ENCODE peak calls at places on chromosome 3, in four cellular contexts. X, O, B and J are unnamed samples.

GRCh38 chr3:154792828-154793227 is 287.3 kb upstream of the MME start:
- DNase-seq in X (no peak), O (no peak), B (no peak), J (no peak)

GRCh38 chr3:20123121-20123652 is 62.8 kb downstream of the SGO1 start:
- DNase-seq in X (no peak), O (no peak), B (no peak), J (no peak)

GRCh38 chr3:195025056-195025880 is 245.7 kb downstream of the XXYLT1 start:
- DNase-seq in X (no peak), O (no peak), B (no peak), J (no peak)

GRCh38 chr3:185332026-185332735 is 30.8 kb upstream of the MAP3K13 start:
- DNase-seq in X (peak; percentile 21), O (no peak), B (peak; percentile 54), J (peak; percentile 89)

GRCh38 chr3:58161435-58162398 is 49.1 kb downstream of the DNASE1L3 start:
- DNase-seq in X (peak; percentile 93), O (peak; percentile 71), B (peak; percentile 82), J (peak; percentile 99)

GRCh38 chr3:126524429-126524988 is 554 bp downstream of the CHST13 start:
- DNase-seq in X (no peak), O (no peak), B (no peak), J (no peak)

GRCh38 chr3:157156844-157157635 is 2.9 kb downstream of the CCNL1 start:
- DNase-seq in X (peak; percentile 51), O (no peak), B (no peak), J (peak; percentile 34)

GRCh38 chr3:41244620-41245336 is 45.5 kb downstream of the CTNNB1 start:
- DNase-seq in X (no peak), O (no peak), B (no peak), J (no peak)

GRCh38 chr3:178900244-178900643 is 171.4 kb downstream of the ZMAT3 start:
- DNase-seq in X (no peak), O (no peak), B (no peak), J (no peak)

GRCh38 chr3:30720586-30721313 is 114.3 kb downstream of the TGFBR2 start:
- DNase-seq in X (peak; percentile 25), O (peak; percentile 15), B (peak; percentile 58), J (peak; percentile 55)

GRCh38 chr3:58157649-58158048 is 53.1 kb downstream of the DNASE1L3 start:
- DNase-seq in X (no peak), O (no peak), B (no peak), J (no peak)

GRCh38 chr3:43736558-43736995 is 45.8 kb downstream of the ABHD5 start:
- DNase-seq in X (peak; percentile 66), O (no peak), B (no peak), J (peak; percentile 22)

GRCh38 chr3:141913150-141913811 is 36.8 kb downstream of the ATP1B3 start:
- DNase-seq in X (peak; percentile 78), O (peak; percentile 14), B (peak; percentile 50), J (peak; percentile 74)

GRCh38 chr3:151404316-151404715 is 19.8 kb upstream of the P2RY12 start:
- DNase-seq in X (peak; percentile 47), O (no peak), B (no peak), J (no peak)

GRCh38 chr3:37174532-37175126 is at the start of gene LRRFIP2:
- DNase-seq in X (peak; percentile 78), O (no peak), B (peak; percentile 34), J (peak; percentile 49)

GRCh38 chr3:48662753-48663488 is at the start of gene CELSR3:
- DNase-seq in X (peak; percentile 92), O (peak; percentile 72), B (peak; percentile 66), J (peak; percentile 90)

GRCh38 chr3:31770822-31771326 is 210.2 kb downstream of the OSBPL10 start:
- DNase-seq in X (no peak), O (no peak), B (no peak), J (peak; percentile 18)

GRCh38 chr3:2706144-2706835 is 403.9 kb downstream of the IL5RA start:
- DNase-seq in X (no peak), O (no peak), B (no peak), J (no peak)

GRCh38 chr3:156311431-156311830 is 191.1 kb downstream of the KCNAB1 start:
- DNase-seq in X (no peak), O (no peak), B (no peak), J (no peak)

GRCh38 chr3:30319713-30320112 is 286.7 kb upstream of the TGFBR2 start:
- DNase-seq in X (peak; percentile 46), O (no peak), B (peak; percentile 41), J (peak; percentile 77)

GRCh38 chr3:194995334-194995733 is 275.6 kb downstream of the XXYLT1 start:
- DNase-seq in X (no peak), O (no peak), B (no peak), J (no peak)

GRCh38 chr3:127492426-127492825 is 98.1 kb downstream of the TPRA1 start:
- DNase-seq in X (no peak), O (no peak), B (no peak), J (no peak)

GRCh38 chr3:102712896-102713295 is 278.1 kb downstream of the ZPLD1 start:
- DNase-seq in X (no peak), O (no peak), B (no peak), J (no peak)

GRCh38 chr3:61562042-61562809 is 855 bp downstream of the PTPRG start:
- DNase-seq in X (peak; percentile 47), O (no peak), B (no peak), J (no peak)

GRCh38 chr3:172397716-172398405 is 50.4 kb downstream of the GHSR start:
- DNase-seq in X (peak; percentile 39), O (peak; percentile 7), B (peak; percentile 7), J (peak; percentile 42)

GRCh38 chr3:149352556-149352955 is 19.1 kb upstream of the TM4SF18 start:
- DNase-seq in X (peak; percentile 64), O (no peak), B (peak; percentile 85), J (peak; percentile 79)

GRCh38 chr3:9731206-9732079 is at the start of gene BRPF1:
- DNase-seq in X (peak; percentile 99), O (peak; percentile 99), B (peak; percentile 98), J (peak; percentile 99)
- TF ChIP-seq CTCF in X (peak; percentile 22), O (peak; percentile 6), B (no peak), J (no peak)

GRCh38 chr3:15973414-15973813 is 175.6 kb upstream of the ANKRD28 start:
- DNase-seq in X (no peak), O (no peak), B (no peak), J (no peak)

GRCh38 chr3:15977089-15977488 is 179.3 kb upstream of the ANKRD28 start:
- DNase-seq in X (peak; percentile 30), O (no peak), B (no peak), J (no peak)

GRCh38 chr3:15976524-15976923 is 178.7 kb upstream of the ANKRD28 start:
- DNase-seq in X (no peak), O (no peak), B (no peak), J (no peak)

GRCh38 chr3:15973930-15974329 is 176.2 kb upstream of the ANKRD28 start:
- DNase-seq in X (no peak), O (no peak), B (no peak), J (no peak)

DNA sequence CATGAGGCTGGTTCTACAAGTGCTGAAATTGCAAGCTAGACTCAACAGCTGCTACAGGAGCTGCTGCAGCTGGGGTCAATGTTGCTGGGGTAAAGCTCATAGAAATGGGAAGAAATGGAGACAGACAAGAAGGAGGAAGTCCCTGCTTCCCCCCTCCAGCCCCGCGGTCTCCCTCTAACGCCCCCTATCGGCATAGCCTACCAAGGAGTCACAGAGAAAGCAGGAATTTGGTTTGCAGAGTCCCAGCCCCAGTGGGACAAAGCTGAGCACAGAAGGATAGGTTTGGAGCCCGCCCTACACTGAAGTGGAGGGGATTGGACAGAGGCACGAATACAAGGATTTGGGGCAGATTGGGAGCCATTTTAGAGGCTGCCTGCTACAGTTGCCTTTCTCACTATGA is 176.9 kb upstream of the ANKRD28 start:
- DNase-seq in X (no peak), O (no peak), B (no peak), J (no peak)
- TF ChIP-seq CTCF in X (no peak), O (peak; percentile 3), B (no peak), J (peak; percentile 23)

GRCh38 chr3:96259-96658 is 100.3 kb upstream of the CHL1 start:
- DNase-seq in X (no peak), O (no peak), B (no peak), J (no peak)
- TF ChIP-seq CTCF in X (no peak), O (no peak), B (no peak), J (no peak)

DNA sequence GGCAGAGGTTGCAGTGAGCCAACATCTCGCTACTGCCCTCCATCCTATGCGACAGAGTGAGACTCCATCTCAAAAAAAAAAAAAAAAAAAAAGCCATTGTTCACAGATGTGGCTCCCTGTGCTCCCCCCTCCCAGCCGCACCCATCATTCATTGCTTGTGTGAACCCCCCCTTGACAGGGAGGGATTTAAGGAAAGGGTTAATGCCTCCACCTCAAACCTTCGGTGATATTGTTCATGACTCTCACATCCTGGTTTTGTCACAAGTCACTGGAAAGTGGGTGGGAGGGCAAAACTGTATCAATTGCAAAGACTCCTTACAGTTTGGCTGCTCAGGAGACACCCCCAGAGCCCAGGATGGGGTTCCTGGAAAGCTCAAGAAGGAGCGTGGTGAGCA is 7.7 kb downstream of the SLC6A6 start:
- DNase-seq in X (no peak), O (no peak), B (no peak), J (no peak)
- TF ChIP-seq CTCF in X (no peak), O (no peak), B (no peak), J (no peak)

DNA sequence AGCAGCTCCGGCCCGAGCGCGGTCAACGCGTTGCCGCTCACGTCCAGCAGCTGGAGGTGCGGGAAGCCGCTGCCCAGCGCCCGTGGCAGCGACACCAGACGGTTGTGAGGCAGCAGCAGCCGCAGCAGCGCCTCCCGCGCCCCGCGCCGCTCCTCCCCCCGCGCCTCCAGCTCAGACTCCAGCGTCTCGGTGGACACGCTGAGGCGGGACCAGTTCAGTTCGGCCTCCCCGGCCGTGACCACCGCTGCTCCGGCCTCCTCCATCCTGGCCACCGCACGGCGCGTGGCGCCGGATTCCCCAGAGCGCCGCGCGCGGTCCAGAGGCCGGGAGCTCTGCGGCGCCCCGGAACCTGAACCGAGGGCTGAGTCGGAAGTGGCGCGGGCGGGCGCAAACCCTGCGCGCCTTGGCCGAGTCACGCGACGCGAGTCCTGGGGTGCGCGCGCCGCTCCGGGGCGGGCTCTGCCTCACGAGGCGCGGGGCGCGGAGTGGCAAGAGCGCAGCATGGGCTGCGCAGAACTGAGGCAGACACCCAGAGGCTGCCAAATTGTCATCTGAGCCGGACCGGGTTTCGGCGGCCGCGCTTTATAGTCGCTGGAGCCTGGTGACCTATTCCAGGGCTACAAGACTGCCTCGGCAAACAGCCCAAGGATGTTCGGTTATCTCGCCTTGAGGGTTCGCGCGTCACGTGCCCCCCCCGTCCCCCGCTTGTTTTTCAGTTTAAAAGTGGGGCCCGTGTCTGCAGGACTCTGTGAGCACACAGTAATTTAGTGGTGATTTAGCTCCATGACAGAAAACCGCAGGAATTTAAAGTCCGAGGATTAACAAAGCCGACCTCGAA is at the start of gene LRRC58:
- DNase-seq in X (peak; percentile 90), O (peak; percentile 82), B (peak; percentile 86), J (peak; percentile 95)
- TF ChIP-seq CTCF in X (peak; percentile 23), O (peak; percentile 5), B (peak; percentile 46), J (peak; percentile 8)